ENCODE peak calls at places on chromosome 1, in four cellular contexts. F, Q, B and L are unnamed samples. For H3K4me1 and H3K36me3, the result is how much of the 10 kb centered on the place peaks cover.

GRCh38 chr1:15128077-15128476 is 25.5 kb upstream of the TMEM51 start:
- DNase-seq in F (no peak), Q (no peak), B (no peak), L (no peak)

GRCh38 chr1:28553229-28553930 is 495 bp downstream of the TRNAU1AP start:
- DNase-seq in F (peak), Q (peak), B (no peak), L (no peak)

GRCh38 chr1:21124846-21125245 is 51.9 kb downstream of the EIF4G3 start:
- DNase-seq in F (peak), Q (no peak), B (no peak), L (no peak)

GRCh38 chr1:21573971-21574458 is 64.8 kb downstream of the ALPL start:
- DNase-seq in F (peak), Q (peak), B (no peak), L (no peak)

GRCh38 chr1:186750250-186750649 is 70.0 kb upstream of the PTGS2 start:
- DNase-seq in F (no peak), Q (no peak), B (no peak), L (no peak)

GRCh38 chr1:30884723-30885122 is 23.8 kb downstream of the SDC3 start:
- DNase-seq in F (no peak), Q (no peak), B (no peak), L (no peak)

GRCh38 chr1:52751589-52752306 is 25.5 kb downstream of the ZYG11B start:
- DNase-seq in F (peak), Q (no peak), B (no peak), L (no peak)

GRCh38 chr1:19460535-19461351 is 24.6 kb downstream of the CAPZB start:
- DNase-seq in F (no peak), Q (no peak), B (no peak), L (no peak)

DNA sequence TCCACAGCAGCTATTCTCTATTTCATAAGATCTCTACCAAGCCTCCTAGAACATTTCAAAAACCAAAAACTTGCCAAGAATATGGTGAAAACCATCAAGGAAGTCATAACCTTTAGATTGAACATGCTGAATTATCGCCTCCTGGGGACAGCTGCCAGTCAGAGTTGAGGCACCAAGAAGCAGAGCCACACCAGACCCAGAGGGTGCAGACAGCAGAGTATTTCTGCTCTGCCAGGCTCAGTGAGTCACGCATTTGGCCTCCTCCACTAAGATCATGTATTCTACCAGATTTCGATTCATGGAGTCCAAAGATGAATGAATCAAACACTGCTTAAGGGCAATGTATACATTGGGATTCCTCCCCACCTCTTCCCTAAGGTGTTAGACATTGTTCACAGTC is 2.1 kb downstream of the F3 start:
- DNase-seq in F (peak), Q (no peak), B (no peak), L (no peak)
- H3K4me3 ChIP-seq in F (peak), Q (no peak), B (peak), L (no peak)

GRCh38 chr1:207923561-207923960 is 12.6 kb upstream of the CD34 start:
- DNase-seq in F (no peak), Q (no peak), B (no peak), L (no peak)
- H3K4me1 ChIP-seq in F (under half), Q (under half), B (under half), L (under half)

DNA sequence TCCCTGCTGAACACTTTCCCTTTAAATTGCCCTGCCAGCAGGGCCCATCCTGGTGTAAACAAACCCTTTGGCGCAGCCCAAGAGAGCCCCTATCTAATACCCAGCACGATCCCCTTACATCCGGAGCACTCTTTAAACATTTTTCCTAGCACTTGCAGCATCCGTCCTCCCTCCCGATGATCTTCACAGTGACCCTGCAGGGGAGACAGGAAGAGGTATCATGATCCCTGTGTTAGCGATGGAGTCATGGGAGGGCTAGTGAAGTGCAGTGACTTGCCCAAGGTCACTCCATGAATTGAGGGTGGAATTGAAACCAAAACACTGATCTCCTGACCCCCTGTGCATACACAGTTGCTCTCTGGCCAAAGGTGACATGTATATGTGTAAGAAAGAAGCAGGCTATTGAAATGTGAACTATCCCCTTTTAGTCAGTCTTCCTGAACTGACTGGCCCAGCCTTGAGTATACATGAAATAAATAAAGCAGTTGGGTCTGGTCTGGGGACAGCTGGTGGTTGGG is 9.8 kb upstream of the KCNQ4 start:
- DNase-seq in F (no peak), Q (no peak), B (no peak), L (no peak)
- H3K36me3 ChIP-seq in F (under half), Q (under half), B (under half), L (under half)

GRCh38 chr1:35882586-35882944 is 444 bp upstream of the AGO1 start:
- DNase-seq in F (no peak), Q (no peak), B (no peak), L (peak)
- H3K4me3 ChIP-seq in F (peak), Q (peak), B (peak), L (no peak)

GRCh38 chr1:214540324-214540723 is 11.1 kb downstream of the PTPN14 start:
- DNase-seq in F (no peak), Q (no peak), B (no peak), L (no peak)

GRCh38 chr1:214541206-214541605 is 10.2 kb downstream of the PTPN14 start:
- DNase-seq in F (no peak), Q (no peak), B (no peak), L (no peak)

GRCh38 chr1:214542275-214543199 is 8.9 kb downstream of the PTPN14 start:
- DNase-seq in F (no peak), Q (no peak), B (no peak), L (no peak)

GRCh38 chr1:214544791-214545190 is 6.6 kb downstream of the PTPN14 start:
- DNase-seq in F (no peak), Q (no peak), B (no peak), L (no peak)

DNA sequence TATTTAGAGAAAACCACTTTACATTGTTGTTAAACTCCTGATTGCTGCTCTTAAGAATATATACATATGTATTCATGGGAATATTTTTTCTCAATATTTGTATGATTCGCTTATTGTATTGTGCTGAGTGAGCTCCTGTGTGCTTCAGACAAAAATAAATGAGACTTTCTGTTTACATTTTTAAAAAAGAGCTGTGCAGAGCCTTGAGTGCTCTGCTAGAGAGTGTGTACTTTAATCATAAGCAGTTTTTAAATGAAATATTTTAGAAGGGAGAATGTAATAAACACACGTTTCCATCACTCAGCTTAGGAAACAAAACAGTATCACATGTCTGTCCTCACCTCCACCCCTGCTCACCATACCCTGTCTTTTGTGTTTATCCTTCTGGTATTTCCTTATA is 9.7 kb downstream of the PTPN14 start:
- DNase-seq in F (no peak), Q (no peak), B (no peak), L (no peak)
- H3K4me1 ChIP-seq in F (under half), Q (under half), B (under half), L (under half)

GRCh38 chr1:35401072-35401471 is 132.6 kb downstream of the ZMYM4 start:
- DNase-seq in F (no peak), Q (no peak), B (no peak), L (no peak)
- H3K36me3 ChIP-seq in F (under half), Q (half or more), B (half or more), L (under half)

GRCh38 chr1:160503087-160503486 is 20.0 kb downstream of the SLAMF6 start:
- DNase-seq in F (no peak), Q (no peak), B (no peak), L (no peak)

GRCh38 chr1:160496334-160496733 is 26.7 kb downstream of the SLAMF6 start:
- DNase-seq in F (no peak), Q (no peak), B (no peak), L (no peak)

GRCh38 chr1:160494620-160495019 is 28.4 kb downstream of the SLAMF6 start:
- DNase-seq in F (no peak), Q (peak), B (no peak), L (no peak)

GRCh38 chr1:160500321-160500990 is 22.6 kb downstream of the SLAMF6 start:
- DNase-seq in F (no peak), Q (no peak), B (no peak), L (no peak)

DNA sequence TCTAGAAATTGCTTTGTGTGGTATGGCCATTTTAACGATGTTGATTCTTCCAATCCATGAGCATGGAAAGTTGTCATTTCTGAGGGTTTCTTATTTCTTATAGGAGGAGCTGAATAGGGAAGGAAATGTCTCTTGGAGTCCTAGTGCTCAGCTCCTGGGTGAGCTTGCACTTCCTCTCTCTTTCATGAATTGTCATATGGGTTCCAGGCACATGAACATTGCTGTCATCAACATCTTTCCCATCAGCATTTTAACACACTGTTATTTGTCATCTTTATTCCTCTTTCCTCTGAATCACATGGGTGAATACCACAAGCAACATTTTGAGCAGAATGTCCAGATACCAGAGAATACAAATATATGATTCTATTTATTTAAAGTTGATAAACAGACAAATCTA is 23.4 kb downstream of the SLAMF6 start:
- DNase-seq in F (no peak), Q (no peak), B (no peak), L (no peak)
- H3K4me3 ChIP-seq in F (no peak), Q (no peak), B (no peak), L (no peak)

DNA sequence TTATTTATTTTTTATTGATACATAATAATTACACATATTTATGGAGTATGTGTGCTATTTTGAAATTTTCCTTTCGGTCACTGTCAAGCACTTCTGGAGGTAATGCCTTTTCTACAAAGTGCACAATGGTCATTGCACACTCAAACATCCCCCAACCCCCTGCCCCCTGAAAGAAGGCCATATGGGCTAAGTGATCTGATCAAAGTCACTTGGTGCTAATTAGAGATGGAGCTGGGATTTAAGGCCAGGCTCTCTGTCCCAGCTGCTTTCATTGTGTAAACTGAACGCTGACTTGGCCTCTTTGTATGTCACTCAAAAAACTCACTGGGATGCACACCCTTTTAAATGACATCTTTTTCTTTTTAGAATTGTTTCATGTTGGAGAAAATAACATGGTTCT is 149.1 kb downstream of the ST6GALNAC5 start:
- DNase-seq in F (no peak), Q (no peak), B (no peak), L (no peak)
- H3K4me1 ChIP-seq in F (under half), Q (under half), B (under half), L (under half)

GRCh38 chr1:23330846-23331245 is 13.2 kb downstream of the HNRNPR start:
- DNase-seq in F (no peak), Q (no peak), B (no peak), L (no peak)
- H3K36me3 ChIP-seq in F (half or more), Q (half or more), B (half or more), L (under half)